ENCODE peak calls at places on chromosomes 1 and 21, in four cellular contexts. T is HFF-Myc, N is cardiac muscle cell, W is spleen. P is an unnamed sample.
A peak's percentile ranks its signal among the peaks of the same experiment; 100 is the strongest.

GRCh38 chr1:243917863-243918565 is 68.0 kb upstream of the AKT3 start:
- DNase-seq in W (no peak), T (no peak), N (no peak), P (no peak)

GRCh38 chr1:67041836-67042503 is 12.0 kb downstream of the SLC35D1 start:
- DNase-seq in T (no peak), W (no peak), N (no peak), P (no peak)

GRCh38 chr1:157170677-157171515 is 32.7 kb upstream of the ETV3 start:
- DNase-seq in T (no peak), W (no peak), N (peak; percentile 75), P (no peak)

GRCh38 chr1:240866724-240867123 is 254.8 kb upstream of the GREM2 start:
- DNase-seq in N (no peak), T (no peak), W (no peak), P (no peak)

GRCh38 chr21:31248598-31248997 is 95.5 kb downstream of the TIAM1 start:
- DNase-seq in W (no peak), T (no peak), N (no peak), P (no peak)

GRCh38 chr1:184395370-184395769 is 8.5 kb downstream of the C1orf21 start:
- DNase-seq in T (no peak), N (no peak), W (no peak), P (no peak)

GRCh38 chr1:25021586-25022215 is 91.6 kb upstream of the RUNX3 start:
- DNase-seq in N (no peak), W (no peak), T (no peak), P (no peak)

GRCh38 chr1:151992345-151993083 is 1.1 kb downstream of the S100A10 start:
- DNase-seq in W (peak; percentile 74), N (no peak), T (peak; percentile 96), P (no peak)

GRCh38 chr1:82646336-82646735 is 845.6 kb downstream of the ADGRL2 start:
- DNase-seq in W (no peak), N (no peak), T (no peak), P (no peak)

GRCh38 chr21:29638138-29638537 is 301.7 kb downstream of the GRIK1 start:
- DNase-seq in N (no peak), W (no peak), T (no peak), P (no peak)

GRCh38 chr1:7010534-7011200 is 225.4 kb downstream of the CAMTA1 start:
- DNase-seq in T (no peak), N (no peak), W (no peak), P (no peak)

DNA sequence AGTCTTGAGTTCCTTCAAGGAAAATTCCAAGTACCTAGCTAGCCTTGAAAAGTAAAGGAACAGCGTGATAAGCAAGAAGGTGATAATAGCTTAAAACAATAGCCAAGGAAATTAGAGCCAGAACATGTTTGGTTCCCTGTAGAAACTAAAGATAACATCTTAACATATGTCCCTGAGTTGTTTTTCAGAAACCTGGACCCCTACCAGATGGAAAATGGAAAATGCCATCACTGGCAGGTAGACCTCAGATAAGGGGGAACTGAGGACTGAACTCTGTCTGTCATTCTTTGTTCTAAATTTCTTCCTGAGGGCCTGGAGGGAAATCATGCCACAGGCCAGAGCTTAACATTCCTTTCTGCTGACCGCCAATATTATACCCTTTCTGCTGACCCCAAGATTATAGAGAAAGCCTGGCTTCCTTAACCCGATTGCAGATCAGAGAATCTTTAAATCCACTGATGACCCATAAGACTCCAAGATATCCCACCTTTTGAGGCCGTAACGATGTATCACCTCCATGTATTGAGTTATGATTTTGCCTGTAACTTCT is 23.4 kb downstream of the CNIH3 start:
- DNase-seq in T (no peak), N (no peak), W (no peak), P (no peak)
- H3K4me3 ChIP-seq in T (no peak overlapping the region), N (no peak overlapping the region), W (no peak overlapping the region), P (no peak overlapping the region)

DNA sequence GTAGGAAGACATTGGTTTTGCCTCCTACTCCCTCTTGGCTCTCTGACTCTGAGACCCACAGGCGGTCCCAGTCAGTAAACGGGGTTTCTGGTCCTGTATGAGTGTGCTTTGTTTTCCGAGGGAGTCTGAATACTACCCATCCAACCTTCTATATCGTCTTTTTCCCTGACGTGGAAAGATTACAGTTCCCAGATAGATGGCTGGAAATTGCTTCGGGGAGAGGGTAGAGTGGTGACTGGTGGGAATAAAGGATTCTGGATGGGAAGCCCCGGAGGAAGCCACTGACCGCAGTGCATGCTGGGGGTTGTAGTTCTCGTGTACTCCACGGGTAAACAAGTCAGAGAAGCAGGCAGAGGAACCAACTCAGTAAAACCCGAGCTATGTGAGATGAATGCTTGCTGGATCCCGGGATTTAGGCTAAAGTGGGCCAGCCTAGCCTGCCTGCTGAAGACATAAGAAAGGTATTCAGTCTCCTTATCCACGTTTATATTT is 66.2 kb upstream of the IRF2BP2 start:
- DNase-seq in W (peak; percentile 88), N (peak; percentile 73), T (no peak), P (no peak)
- H3K4me3 ChIP-seq in W (peak overlapping the region; percentile 23), N (peak overlapping the region; percentile 20), T (peak overlapping the region; percentile 8), P (peak overlapping the region; percentile 20)

DNA sequence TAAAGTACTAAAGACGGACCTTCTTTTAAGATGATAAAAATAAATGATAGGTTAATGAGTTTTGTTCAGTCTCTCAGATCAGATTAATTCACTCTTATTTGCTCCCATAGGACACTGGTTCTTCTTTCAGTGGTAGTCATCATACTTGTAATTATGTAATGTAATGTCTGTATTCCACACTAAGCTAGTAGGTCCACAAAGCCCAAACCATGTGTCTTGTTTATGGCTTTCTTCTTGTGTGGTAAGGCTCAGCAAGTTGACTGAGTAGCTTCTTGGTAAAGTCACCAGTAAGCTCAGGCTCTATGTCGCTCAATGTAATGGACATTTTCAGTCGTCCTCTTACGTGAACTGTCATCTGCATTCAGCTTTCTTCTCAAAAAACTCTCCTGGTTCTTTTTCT is 2.5 kb downstream of the LYPLAL1 start:
- DNase-seq in T (no peak), W (no peak), N (no peak), P (no peak)
- H3K4me3 ChIP-seq in T (no peak overlapping the region), W (no peak overlapping the region), N (peak overlapping the region; percentile 73), P (no peak overlapping the region)

DNA sequence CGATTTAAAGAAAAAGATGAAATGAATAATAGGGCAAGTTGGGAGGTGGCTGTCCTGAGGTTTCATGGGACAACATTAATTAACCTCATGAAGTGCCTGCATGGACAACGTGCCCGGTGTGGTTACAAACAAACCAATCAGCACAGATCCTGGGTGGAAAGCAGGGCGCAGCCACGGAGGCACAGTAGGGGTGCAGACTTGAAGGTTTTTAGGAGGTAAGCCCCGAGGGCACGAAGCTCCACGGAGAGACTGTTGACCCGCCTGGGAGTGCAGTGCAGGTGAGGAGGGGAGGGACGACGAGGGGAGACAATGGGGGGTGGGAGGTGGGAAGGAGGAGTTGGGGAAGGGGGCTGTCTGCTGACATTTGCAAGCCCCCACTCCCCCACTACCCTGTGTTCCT is 2.3 kb upstream of the RIPK4 start:
- DNase-seq in T (no peak), N (no peak), W (no peak), P (no peak)
- H3K4me3 ChIP-seq in T (peak overlapping the region; percentile 33), N (no peak overlapping the region), W (peak overlapping the region; percentile 5), P (peak overlapping the region; percentile 28)

DNA sequence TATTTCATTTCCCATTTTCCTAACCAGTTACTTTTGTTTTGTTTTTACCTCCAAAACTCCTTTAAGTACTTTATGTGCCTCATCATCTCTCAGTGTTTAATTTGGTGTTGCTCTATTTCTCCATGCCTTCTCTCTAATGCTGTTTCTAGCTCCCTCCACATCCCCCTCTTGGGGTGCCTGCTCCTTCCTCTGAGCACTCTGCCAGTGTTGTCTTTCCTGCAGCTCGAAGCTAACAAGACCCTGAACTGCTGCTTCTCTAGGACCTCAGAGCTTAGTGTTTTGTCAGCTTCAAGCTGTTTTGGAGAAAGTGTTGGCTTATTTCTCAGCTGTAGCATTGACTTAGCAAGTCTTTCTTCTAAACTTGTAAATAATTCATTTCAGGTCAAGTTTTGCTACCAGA is 290.6 kb downstream of the DPYD start:
- DNase-seq in N (peak; percentile 39), T (no peak), W (no peak), P (no peak)
- H3K4me3 ChIP-seq in N (no peak overlapping the region), T (no peak overlapping the region), W (no peak overlapping the region), P (no peak overlapping the region)

DNA sequence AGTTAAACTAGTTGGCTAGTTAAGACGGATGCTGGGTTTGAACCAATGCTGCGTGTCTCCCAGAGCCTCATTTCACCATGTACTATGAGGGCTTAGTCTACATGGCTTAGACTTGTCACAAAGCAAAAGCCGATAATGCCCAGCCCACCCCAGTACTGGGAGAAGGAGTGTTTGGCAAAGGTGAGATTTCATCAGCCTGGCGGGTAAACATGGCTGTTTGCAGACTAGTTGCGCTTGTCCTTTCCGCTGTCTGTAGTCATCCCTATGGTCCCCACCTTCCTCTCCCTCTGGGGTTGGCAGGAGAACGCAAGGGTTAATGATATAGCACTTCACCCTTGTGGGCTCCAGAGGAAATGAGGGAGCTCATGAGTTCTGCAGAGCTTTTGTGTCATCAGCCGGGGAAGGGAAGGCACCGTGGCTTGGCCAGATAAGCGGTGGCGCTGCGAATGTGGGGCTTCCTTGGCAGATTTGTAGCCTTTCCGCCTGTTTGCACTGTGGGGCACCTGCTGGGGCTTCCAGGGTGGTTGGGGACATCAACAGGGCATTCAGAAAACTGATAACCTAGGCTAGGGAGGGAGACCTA is 29.2 kb downstream of the SOX13 start:
- DNase-seq in N (no peak), T (no peak), W (no peak), P (no peak)
- H3K4me3 ChIP-seq in N (no peak overlapping the region), T (no peak overlapping the region), W (no peak overlapping the region), P (no peak overlapping the region)

GRCh38 chr1:40664167-40664537 is 1.3 kb downstream of the RIMS3 start:
- DNase-seq in W (no peak), T (no peak), N (no peak), P (no peak)
- H3K4me3 ChIP-seq in W (no peak overlapping the region), T (no peak overlapping the region), N (no peak overlapping the region), P (no peak overlapping the region)

GRCh38 chr1:235642943-235643371 is 6.6 kb downstream of the GNG4 start:
- DNase-seq in T (no peak), N (no peak), W (peak; percentile 73), P (no peak)

GRCh38 chr1:235640580-235640979 is 9.0 kb downstream of the GNG4 start:
- DNase-seq in W (peak; percentile 59), N (no peak), T (no peak), P (no peak)

GRCh38 chr1:235644693-235645305 is 4.8 kb downstream of the GNG4 start:
- DNase-seq in W (peak; percentile 61), N (no peak), T (no peak), P (no peak)

GRCh38 chr1:235643837-235644692 is 5.5 kb downstream of the GNG4 start:
- DNase-seq in W (peak; percentile 56), T (no peak), N (no peak), P (no peak)

GRCh38 chr1:235642021-235642942 is 7.3 kb downstream of the GNG4 start:
- DNase-seq in W (peak; percentile 83), N (no peak), T (peak; percentile 42), P (no peak)
- H3K4me3 ChIP-seq in W (peak overlapping the region; percentile 31), N (no peak overlapping the region), T (no peak overlapping the region), P (peak overlapping the region; percentile 15)